ENCODE peak calls at places on chromosome 7, in six cellular contexts. One of them, this sample, is unnamed.

GRCh38 chr7:2148189-2148588 is 84.6 kb downstream of the MAD1L1 start:
- DNase-seq in frontal cortex: no peak
- DNase-seq in neuronal stem cell: no peak
- DNase-seq in IMR-90: no peak
- DNase-seq in sigmoid colon: no peak
- DNase-seq in stimulated activated CD4-positive, alpha-beta T cell treated with anti-CD3 and anti-CD28 coated beads, TNF-alpha, amount 100 ng/mL, for 48 hours: no peak
- DNase-seq in this sample: no peak

GRCh38 chr7:139855498-139856270 is 26.6 kb downstream of the TBXAS1 start:
- DNase-seq in frontal cortex: no peak
- DNase-seq in neuronal stem cell: no peak
- DNase-seq in IMR-90: no peak
- DNase-seq in sigmoid colon: no peak
- DNase-seq in stimulated activated CD4-positive, alpha-beta T cell treated with anti-CD3 and anti-CD28 coated beads, TNF-alpha, amount 100 ng/mL, for 48 hours: no peak
- DNase-seq in this sample: no peak

GRCh38 chr7:20484366-20484765 is 131.1 kb upstream of the ABCB5 start:
- DNase-seq in frontal cortex: no peak
- DNase-seq in neuronal stem cell: no peak
- DNase-seq in IMR-90: no peak
- DNase-seq in sigmoid colon: no peak
- DNase-seq in stimulated activated CD4-positive, alpha-beta T cell treated with anti-CD3 and anti-CD28 coated beads, TNF-alpha, amount 100 ng/mL, for 48 hours: no peak
- DNase-seq in this sample: no peak

GRCh38 chr7:120979765-120980499 is 8.6 kb upstream of the CPED1 start:
- DNase-seq in frontal cortex: no peak
- DNase-seq in neuronal stem cell: no peak
- DNase-seq in IMR-90: peak; percentile 29
- DNase-seq in sigmoid colon: no peak
- DNase-seq in stimulated activated CD4-positive, alpha-beta T cell treated with anti-CD3 and anti-CD28 coated beads, TNF-alpha, amount 100 ng/mL, for 48 hours: no peak
- DNase-seq in this sample: no peak

GRCh38 chr7:82572195-82572880 is 128.8 kb upstream of the CACNA2D1 start:
- DNase-seq in frontal cortex: peak; percentile 66
- DNase-seq in neuronal stem cell: peak; percentile 87
- DNase-seq in IMR-90: peak; percentile 85
- DNase-seq in sigmoid colon: peak; percentile 92
- DNase-seq in stimulated activated CD4-positive, alpha-beta T cell treated with anti-CD3 and anti-CD28 coated beads, TNF-alpha, amount 100 ng/mL, for 48 hours: peak; percentile 33
- DNase-seq in this sample: peak; percentile 93

GRCh38 chr7:95335093-95335492 is 10.8 kb upstream of the PON1 start:
- DNase-seq in frontal cortex: no peak
- DNase-seq in neuronal stem cell: no peak
- DNase-seq in IMR-90: peak; percentile 22
- DNase-seq in sigmoid colon: no peak
- DNase-seq in stimulated activated CD4-positive, alpha-beta T cell treated with anti-CD3 and anti-CD28 coated beads, TNF-alpha, amount 100 ng/mL, for 48 hours: no peak
- DNase-seq in this sample: no peak

GRCh38 chr7:18474944-18475343 is 20.6 kb upstream of the HDAC9 start:
- DNase-seq in frontal cortex: no peak
- DNase-seq in neuronal stem cell: no peak
- DNase-seq in IMR-90: no peak
- DNase-seq in sigmoid colon: no peak
- DNase-seq in stimulated activated CD4-positive, alpha-beta T cell treated with anti-CD3 and anti-CD28 coated beads, TNF-alpha, amount 100 ng/mL, for 48 hours: no peak
- DNase-seq in this sample: no peak

GRCh38 chr7:151923097-151923876 is 33.0 kb upstream of the GALNTL5 start:
- DNase-seq in frontal cortex: no peak
- DNase-seq in neuronal stem cell: no peak
- DNase-seq in IMR-90: no peak
- DNase-seq in sigmoid colon: peak; percentile 79
- DNase-seq in stimulated activated CD4-positive, alpha-beta T cell treated with anti-CD3 and anti-CD28 coated beads, TNF-alpha, amount 100 ng/mL, for 48 hours: no peak
- DNase-seq in this sample: no peak

GRCh38 chr7:1562611-1563051 is 6.6 kb upstream of the TMEM184A start:
- DNase-seq in frontal cortex: no peak
- DNase-seq in neuronal stem cell: no peak
- DNase-seq in IMR-90: peak; percentile 66
- DNase-seq in sigmoid colon: no peak
- DNase-seq in stimulated activated CD4-positive, alpha-beta T cell treated with anti-CD3 and anti-CD28 coated beads, TNF-alpha, amount 100 ng/mL, for 48 hours: no peak
- DNase-seq in this sample: no peak